ENCODE peak calls at places on chromosome 12, in eight cellular contexts. R is endodermal cell, B is SK-N-SH, U is fibroblast of mammary gland, P is HFFc6, J is mesothelial cell of epicardium, Y is colonic mucosa, O is spleen. A is an unnamed sample.

GRCh38 chr12:130441771-130442760 is 104.4 kb downstream of the PIWIL1 start:
- DNase-seq in U (no peak), P (no peak), R (no peak), B (no peak), O (peak), Y (no peak), J (no peak), A (no peak)

GRCh38 chr12:55933158-55933798 is 2.3 kb downstream of the DGKA start:
- DNase-seq in O (no peak), R (no peak), Y (peak), P (no peak), B (no peak), J (no peak), U (peak), A (no peak)

GRCh38 chr12:3225154-3225795 is 148.1 kb downstream of the TSPAN9 start:
- DNase-seq in B (no peak), O (no peak), U (peak), Y (no peak), J (no peak), P (peak), R (no peak), A (no peak)

GRCh38 chr12:66280573-66280972 is 21.7 kb upstream of the HELB start:
- DNase-seq in J (no peak), Y (no peak), P (no peak), B (no peak), R (no peak), U (no peak), O (no peak), A (no peak)

GRCh38 chr12:90010089-90010488 is 301.5 kb upstream of the ATP2B1 start:
- DNase-seq in J (no peak), P (no peak), Y (no peak), O (no peak), B (no peak), U (no peak), R (peak), A (no peak)

GRCh38 chr12:68336754-68337343 is 4.7 kb upstream of the MDM1 start:
- DNase-seq in J (no peak), Y (peak), R (no peak), B (peak), U (no peak), P (no peak), O (no peak), A (no peak)

GRCh38 chr12:124441443-124442190 is 125.8 kb downstream of the NCOR2 start:
- DNase-seq in R (no peak), J (no peak), U (peak), Y (no peak), P (peak), B (no peak), O (no peak), A (no peak)

GRCh38 chr12:20314325-20314724 is 54.0 kb upstream of the PDE3A start:
- DNase-seq in P (no peak), O (no peak), B (no peak), R (no peak), Y (no peak), J (no peak), U (peak), A (no peak)

GRCh38 chr12:127640181-127640886 is 626.6 kb upstream of the TMEM132C start:
- DNase-seq in J (no peak), O (no peak), R (no peak), B (no peak), U (peak), P (no peak), Y (no peak), A (no peak)

GRCh38 chr12:39145175-39145999 is 240.0 kb upstream of the CPNE8 start:
- DNase-seq in Y (peak), B (peak), R (peak), J (no peak), U (peak), P (no peak), O (peak), A (peak)
- TF ChIP-seq CTCF in Y (no peak), B (peak), R (peak), J (peak), U (peak), P (no peak), O (peak), A (peak)

GRCh38 chr12:115785548-115785947 is 491.9 kb downstream of the MED13L start:
- DNase-seq in J (no peak), Y (no peak), U (no peak), O (no peak), R (no peak), P (no peak), B (no peak), A (no peak)
- TF ChIP-seq CTCF in J (no peak), Y (no peak), U (no peak), O (no peak), R (peak), P (no peak), B (no peak), A (no peak)

GRCh38 chr12:93839076-93839475 is 161.9 kb downstream of the CRADD start:
- DNase-seq in Y (no peak), R (no peak), P (no peak), J (no peak), B (no peak), O (no peak), U (no peak), A (no peak)
- TF ChIP-seq CTCF in Y (no peak), R (no peak), P (no peak), J (no peak), B (peak), O (no peak), U (no peak), A (no peak)

DNA sequence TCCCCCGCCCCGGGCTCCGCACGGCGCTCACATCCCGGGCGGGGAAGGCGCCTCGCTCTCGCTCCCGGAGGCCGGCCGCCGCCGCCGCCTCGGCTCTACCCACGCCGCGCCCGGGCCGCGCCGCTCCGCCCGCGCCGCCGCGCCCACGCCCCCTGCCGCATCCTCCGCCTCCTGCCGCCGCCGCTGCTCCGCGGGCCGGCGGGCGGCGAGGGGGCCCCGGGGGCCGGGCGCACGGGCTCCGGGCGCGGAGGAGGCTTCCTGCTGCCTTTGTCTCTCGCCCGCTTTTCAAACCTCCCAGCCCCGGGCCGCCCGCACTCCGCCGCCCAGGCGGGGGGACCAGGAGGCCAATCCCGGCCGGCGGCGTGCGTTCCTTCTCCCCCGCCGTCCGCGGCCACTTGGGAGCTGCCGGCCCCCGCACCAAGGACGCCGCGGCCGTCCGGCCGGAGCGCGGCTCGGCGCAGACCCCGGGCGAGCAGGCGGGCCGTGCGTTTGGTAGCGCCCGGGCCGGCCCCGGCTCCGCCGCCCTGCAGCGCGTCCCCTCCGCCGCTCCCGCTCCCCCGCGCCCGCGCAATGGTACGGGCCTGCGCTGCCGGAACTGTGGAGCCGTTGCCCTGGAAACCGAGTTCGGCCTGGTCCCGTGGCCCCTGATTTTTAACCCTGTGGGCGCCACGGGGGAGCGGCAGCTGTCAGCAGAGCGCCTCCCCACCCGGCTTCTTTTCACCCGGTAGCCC is at the start of gene FBXL14:
- DNase-seq in B (peak), Y (peak), P (peak), O (peak), J (peak), U (peak), R (peak), A (peak)
- TF ChIP-seq CTCF in B (no peak), Y (no peak), P (no peak), O (no peak), J (no peak), U (no peak), R (no peak), A (no peak)

GRCh38 chr12:115869604-115870003 is 407.9 kb downstream of the MED13L start:
- DNase-seq in O (no peak), P (no peak), B (no peak), U (no peak), Y (no peak), J (no peak), R (no peak), A (no peak)

GRCh38 chr12:115870021-115870420 is 407.5 kb downstream of the MED13L start:
- DNase-seq in J (no peak), R (no peak), O (no peak), Y (no peak), P (no peak), U (no peak), B (no peak), A (no peak)

GRCh38 chr12:115867854-115868253 is 409.6 kb downstream of the MED13L start:
- DNase-seq in R (peak), Y (no peak), P (no peak), B (no peak), O (no peak), J (no peak), U (no peak), A (no peak)

GRCh38 chr12:115868624-115869023 is 408.9 kb downstream of the MED13L start:
- DNase-seq in P (no peak), O (no peak), Y (no peak), R (no peak), B (no peak), U (no peak), J (no peak), A (no peak)

GRCh38 chr12:115866909-115867525 is 410.5 kb downstream of the MED13L start:
- DNase-seq in Y (peak), O (no peak), B (peak), U (no peak), R (peak), J (no peak), P (no peak), A (no peak)
- TF ChIP-seq CTCF in Y (no peak), O (no peak), B (peak), U (no peak), R (peak), J (no peak), P (peak), A (peak)

GRCh38 chr12:105175397-105175990 is 60.5 kb downstream of the APPL2 start:
- DNase-seq in J (no peak), U (no peak), B (no peak), O (no peak), Y (no peak), P (no peak), R (no peak), A (no peak)

GRCh38 chr12:105172037-105172436 is 63.9 kb downstream of the APPL2 start:
- DNase-seq in B (no peak), P (no peak), Y (no peak), O (no peak), R (no peak), J (no peak), U (no peak), A (no peak)

DNA sequence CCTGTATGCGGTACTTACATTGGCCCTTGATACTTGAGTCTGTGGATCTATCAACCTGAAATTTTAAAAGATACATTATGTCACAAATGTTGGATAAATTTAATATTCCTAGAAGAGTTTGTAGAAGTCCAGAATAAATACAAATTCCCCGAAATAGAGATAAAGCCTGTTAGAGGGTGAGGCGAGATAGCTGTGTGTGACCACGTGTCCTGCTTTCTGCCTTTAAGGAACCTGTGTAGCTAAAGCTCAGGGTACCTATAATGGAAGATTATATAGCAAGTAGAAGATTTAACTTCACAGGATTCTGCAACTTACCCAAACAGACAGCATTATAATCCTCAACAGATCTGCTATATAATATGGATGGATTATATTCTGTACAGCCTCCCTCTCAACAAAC is 58.8 kb downstream of the APPL2 start:
- DNase-seq in B (no peak), J (no peak), U (no peak), Y (no peak), O (no peak), P (no peak), R (no peak), A (no peak)
- TF ChIP-seq CTCF in B (no peak), J (no peak), U (no peak), Y (no peak), O (no peak), P (no peak), R (no peak), A (no peak)

DNA sequence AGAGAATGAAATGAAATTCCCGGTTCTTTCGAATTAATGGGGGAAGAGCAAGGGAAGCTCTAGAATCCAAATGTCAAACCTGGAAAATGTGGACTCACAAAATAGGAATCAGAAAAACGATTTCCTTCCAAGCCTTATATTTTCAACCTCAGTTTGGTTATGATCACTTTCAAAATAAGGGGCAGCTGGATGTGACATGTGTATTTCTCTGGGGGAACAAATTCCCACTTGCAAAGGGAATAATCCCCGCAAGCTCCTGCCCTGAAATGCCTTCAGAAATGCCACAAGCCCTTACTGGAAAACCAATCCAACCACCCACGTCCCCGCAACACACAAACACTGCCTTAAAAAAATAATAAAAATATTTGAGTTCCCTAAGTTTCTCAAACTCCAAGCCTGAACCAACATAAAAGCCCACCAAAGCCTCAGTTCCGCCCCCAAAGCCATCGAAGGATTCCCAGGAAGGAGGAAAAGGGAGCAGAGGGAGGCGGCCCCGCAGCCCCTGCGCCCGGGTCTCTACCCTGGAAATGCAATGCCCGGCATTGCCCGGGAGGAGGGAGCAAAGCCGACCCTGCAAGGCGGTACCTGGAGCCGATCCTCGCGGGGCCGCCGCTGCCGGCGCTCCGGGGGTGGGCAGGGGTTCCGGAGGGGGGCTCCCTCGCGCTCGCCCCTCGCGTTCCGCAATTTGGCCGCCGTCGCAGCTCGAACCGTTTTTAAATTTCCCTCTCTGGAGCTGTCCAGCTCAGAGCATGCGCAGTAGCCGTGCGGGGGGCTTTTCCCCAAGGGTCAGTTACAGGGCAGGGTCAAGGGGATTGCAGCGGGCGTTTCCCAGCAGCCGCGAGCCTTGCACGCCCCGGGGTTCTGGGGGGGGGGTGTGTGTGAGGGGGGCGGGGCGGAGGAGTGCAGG is at the start of gene FOXN4:
- DNase-seq in R (peak), B (peak), O (no peak), Y (no peak), U (no peak), P (no peak), J (no peak), A (peak)
- TF ChIP-seq CTCF in R (peak), B (peak), O (no peak), Y (no peak), U (no peak), P (no peak), J (no peak), A (no peak)

GRCh38 chr12:78305808-78306207 is 475.1 kb downstream of the NAV3 start:
- DNase-seq in R (no peak), U (no peak), P (no peak), Y (no peak), B (no peak), J (no peak), O (no peak), A (no peak)

GRCh38 chr12:78306236-78306635 is 475.5 kb downstream of the NAV3 start:
- DNase-seq in B (no peak), Y (no peak), P (no peak), O (no peak), J (no peak), U (no peak), R (no peak), A (no peak)

GRCh38 chr12:78308701-78309100 is 478.0 kb downstream of the NAV3 start:
- DNase-seq in U (no peak), Y (no peak), P (no peak), J (no peak), B (no peak), O (no peak), R (no peak), A (no peak)
- TF ChIP-seq CTCF in U (no peak), Y (no peak), P (no peak), J (no peak), B (no peak), O (no peak), R (no peak), A (no peak)

GRCh38 chr12:17975239-17975638 is 114.8 kb downstream of the RERGL start:
- DNase-seq in B (no peak), J (no peak), R (no peak), O (no peak), P (no peak), U (no peak), Y (no peak), A (no peak)

GRCh38 chr12:17975763-17976162 is 114.2 kb downstream of the RERGL start:
- DNase-seq in P (no peak), U (no peak), B (no peak), O (no peak), R (no peak), J (no peak), Y (no peak), A (no peak)

GRCh38 chr12:17971850-17972249 is 118.1 kb downstream of the RERGL start:
- DNase-seq in B (no peak), J (no peak), U (peak), Y (no peak), O (no peak), R (no peak), P (no peak), A (no peak)

GRCh38 chr12:17976202-17976601 is 113.8 kb downstream of the RERGL start:
- DNase-seq in B (no peak), Y (no peak), R (peak), U (no peak), P (no peak), J (no peak), O (no peak), A (no peak)
- TF ChIP-seq CTCF in B (peak), Y (no peak), R (peak), U (no peak), P (peak), J (no peak), O (no peak), A (peak)

DNA sequence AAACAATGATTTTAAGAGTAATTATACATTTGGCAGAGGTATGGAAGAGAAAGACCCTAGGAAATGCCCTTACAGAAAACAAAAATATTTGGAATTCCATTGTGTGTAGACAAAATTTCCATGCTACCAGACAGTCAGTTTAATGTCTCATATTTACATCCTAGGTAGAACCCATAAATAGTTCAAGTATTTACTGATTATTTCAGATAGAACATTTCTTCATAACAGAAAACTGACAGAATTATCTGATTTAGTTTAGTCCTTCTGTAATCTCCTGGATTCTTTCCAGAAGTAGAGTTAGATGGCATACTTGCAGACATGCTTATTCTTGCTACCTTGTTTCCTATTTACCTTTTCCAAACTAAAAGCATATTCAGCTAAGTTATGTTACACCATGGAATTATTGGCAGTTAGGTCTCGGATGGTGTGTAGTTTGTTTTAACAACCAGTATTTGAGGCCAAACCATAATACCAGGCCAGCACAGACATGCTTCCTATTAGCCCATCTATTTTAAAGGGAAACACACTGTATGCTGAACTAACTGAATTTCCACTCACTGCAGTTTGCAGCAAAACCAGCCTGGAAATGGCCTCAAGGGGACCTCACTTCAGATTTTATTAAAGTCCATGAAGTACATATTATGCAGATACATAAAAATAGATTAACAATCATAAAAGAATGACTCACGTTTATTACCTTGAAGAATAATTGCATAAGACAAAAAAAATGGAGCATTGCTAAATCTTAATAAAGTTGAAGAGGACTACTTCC is 126.6 kb upstream of the LRIG3 start:
- DNase-seq in B (peak), P (no peak), O (no peak), R (no peak), J (no peak), U (no peak), Y (no peak), A (no peak)
- TF ChIP-seq CTCF in B (no peak), P (no peak), O (no peak), R (no peak), J (no peak), U (no peak), Y (no peak), A (no peak)